ENCODE peak calls at places on chromosomes 2 and 18, in seven cellular contexts. I, V, R, M, O, N and T are unnamed samples.

GRCh38 chr2:239932881-239933735 is 92.0 kb downstream of the NDUFA10 start:
- DNase-seq in V (no peak), R (no peak), I (no peak), M (no peak), O (no peak), N (no peak), T (no peak)

GRCh38 chr2:126534508-126534907 is 121.5 kb upstream of the GYPC start:
- DNase-seq in I (no peak), M (no peak), R (no peak), V (no peak), N (no peak), O (no peak), T (no peak)

GRCh38 chr2:59297829-59298228 is 1056.7 kb upstream of the FANCL start:
- DNase-seq in M (no peak), N (no peak), I (no peak), R (no peak), O (no peak), V (no peak), T (no peak)

GRCh38 chr18:12026562-12026961 is 45.3 kb downstream of the IMPA2 start:
- DNase-seq in M (no peak), N (no peak), I (no peak), R (no peak), V (no peak), O (no peak), T (no peak)

GRCh38 chr2:241020629-241021190 is 22.3 kb downstream of the SNED1 start:
- DNase-seq in V (no peak), O (no peak), M (no peak), N (no peak), R (no peak), I (no peak), T (no peak)

GRCh38 chr2:166451451-166451850 is 42.6 kb downstream of the SCN7A start:
- DNase-seq in V (no peak), R (no peak), M (no peak), O (no peak), N (no peak), I (no peak), T (no peak)

GRCh38 chr18:48913201-48913600 is 37.6 kb downstream of the SMAD7 start:
- DNase-seq in V (no peak), N (no peak), I (no peak), R (no peak), M (no peak), O (no peak), T (peak)

GRCh38 chr2:199186226-199186864 is 271.4 kb downstream of the SATB2 start:
- DNase-seq in M (no peak), I (no peak), O (no peak), V (peak), R (no peak), N (no peak), T (no peak)

GRCh38 chr2:157899125-157899839 is 23.2 kb upstream of the ACVR1 start:
- DNase-seq in V (no peak), I (no peak), N (no peak), O (peak), M (no peak), R (no peak), T (no peak)

GRCh38 chr18:75208836-75209128 is 157 bp downstream of the PTGR3 start:
- DNase-seq in M (no peak), O (no peak), I (no peak), V (no peak), R (no peak), N (no peak), T (no peak)

GRCh38 chr2:32522770-32523169 is 105.1 kb upstream of the TTC27 start:
- DNase-seq in R (no peak), V (no peak), I (no peak), O (no peak), N (no peak), M (no peak), T (no peak)
- TF ChIP-seq JUND in R (no peak), V (no peak), I (no peak), O (no peak), N (no peak), M (no peak), T (no peak)

GRCh38 chr2:237601453-237602116 is 11.1 kb upstream of the RAB17 start:
- DNase-seq in M (no peak), N (no peak), V (no peak), O (no peak), I (no peak), R (peak), T (no peak)
- TF ChIP-seq JUND in M (no peak), N (no peak), V (no peak), O (no peak), I (no peak), R (no peak), T (no peak)

GRCh38 chr2:12227941-12228608 is 481.6 kb downstream of the LPIN1 start:
- DNase-seq in M (no peak), R (no peak), I (no peak), O (no peak), V (no peak), N (no peak), T (no peak)
- TF ChIP-seq JUND in M (peak), R (no peak), I (no peak), O (no peak), V (no peak), N (no peak), T (no peak)

DNA sequence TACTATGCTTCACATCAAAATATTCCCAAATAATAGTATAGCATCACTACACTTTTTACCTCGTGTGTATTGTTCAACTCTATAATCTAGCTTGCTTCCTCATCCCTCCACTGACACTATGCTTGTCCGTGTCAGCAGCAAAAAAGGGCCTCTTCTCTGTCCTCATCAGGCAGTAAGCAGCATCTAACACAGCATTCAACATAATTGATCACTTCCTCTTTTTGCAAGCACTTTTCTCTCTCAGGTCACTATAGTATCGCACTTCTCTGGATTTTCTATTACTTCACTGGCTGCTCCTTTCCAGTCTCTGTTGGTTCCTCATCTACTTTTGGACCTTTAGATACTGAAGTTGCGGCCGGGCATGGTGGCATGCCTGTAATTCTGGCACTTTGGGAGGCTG is 64.9 kb upstream of the ZSWIM2 start:
- DNase-seq in N (peak), I (no peak), V (no peak), O (no peak), M (no peak), R (no peak), T (no peak)
- TF ChIP-seq JUND in N (no peak), I (no peak), V (no peak), O (no peak), M (no peak), R (no peak), T (no peak)

GRCh38 chr2:118850901-118851268 is 3.4 kb upstream of the EN1 start:
- DNase-seq in M (no peak), V (no peak), R (no peak), N (no peak), I (no peak), O (no peak), T (no peak)
- TF ChIP-seq JUND in M (no peak), V (no peak), R (no peak), N (no peak), I (no peak), O (no peak), T (no peak)

GRCh38 chr2:221500501-221501209 is 71.4 kb downstream of the EPHA4 start:
- DNase-seq in R (no peak), M (no peak), I (no peak), V (no peak), N (no peak), O (no peak), T (no peak)
- TF ChIP-seq JUND in R (no peak), M (no peak), I (no peak), V (no peak), N (no peak), O (no peak), T (no peak)

GRCh38 chr2:66853585-66853984 is 418.7 kb downstream of the MEIS1 start:
- DNase-seq in I (no peak), R (no peak), N (no peak), V (no peak), M (no peak), O (no peak), T (no peak)

GRCh38 chr2:66850406-66850805 is 415.5 kb downstream of the MEIS1 start:
- DNase-seq in N (no peak), O (no peak), R (no peak), M (no peak), I (no peak), V (no peak), T (no peak)

GRCh38 chr2:66854304-66854703 is 419.4 kb downstream of the MEIS1 start:
- DNase-seq in I (no peak), O (no peak), R (no peak), M (no peak), V (no peak), N (no peak), T (no peak)

GRCh38 chr2:66849128-66849527 is 414.2 kb downstream of the MEIS1 start:
- DNase-seq in M (no peak), R (no peak), O (no peak), I (no peak), V (no peak), N (no peak), T (no peak)

DNA sequence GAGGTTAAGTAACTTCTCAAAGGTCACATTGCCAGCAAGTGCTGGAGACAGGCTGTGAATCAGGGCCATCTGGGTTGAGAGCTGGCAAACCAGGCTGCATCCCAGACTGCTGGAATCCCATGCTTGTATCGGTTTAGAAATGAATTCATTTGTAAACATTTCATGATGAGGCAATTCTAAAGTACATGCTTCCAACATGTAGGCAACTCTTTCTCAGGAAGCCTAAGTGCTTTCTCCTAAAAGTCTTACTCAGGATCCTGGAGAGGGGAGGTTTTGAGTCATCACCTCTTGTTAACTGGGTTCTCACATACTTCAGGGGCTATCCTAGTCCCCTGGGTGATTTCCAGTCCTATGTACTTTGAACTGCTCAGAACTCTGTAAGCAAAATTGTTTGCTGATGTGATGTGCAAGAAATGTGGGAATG is 416.5 kb downstream of the MEIS1 start:
- DNase-seq in V (no peak), N (no peak), O (no peak), I (no peak), M (no peak), R (peak), T (no peak)
- TF ChIP-seq JUND in V (no peak), N (no peak), O (no peak), I (no peak), M (no peak), R (no peak), T (no peak)

GRCh38 chr18:57927511-57927910 is 116.5 kb upstream of the NEDD4L start:
- DNase-seq in R (peak), O (no peak), M (no peak), N (no peak), I (no peak), V (no peak), T (no peak)

GRCh38 chr18:57930476-57930875 is 113.5 kb upstream of the NEDD4L start:
- DNase-seq in N (no peak), R (no peak), M (no peak), O (no peak), V (no peak), I (no peak), T (no peak)

GRCh38 chr18:57931038-57931437 is 113.0 kb upstream of the NEDD4L start:
- DNase-seq in N (no peak), M (no peak), O (no peak), R (no peak), I (no peak), V (no peak), T (no peak)

GRCh38 chr18:57929922-57930321 is 114.1 kb upstream of the NEDD4L start:
- DNase-seq in M (no peak), I (no peak), N (no peak), R (no peak), V (no peak), O (no peak), T (no peak)

DNA sequence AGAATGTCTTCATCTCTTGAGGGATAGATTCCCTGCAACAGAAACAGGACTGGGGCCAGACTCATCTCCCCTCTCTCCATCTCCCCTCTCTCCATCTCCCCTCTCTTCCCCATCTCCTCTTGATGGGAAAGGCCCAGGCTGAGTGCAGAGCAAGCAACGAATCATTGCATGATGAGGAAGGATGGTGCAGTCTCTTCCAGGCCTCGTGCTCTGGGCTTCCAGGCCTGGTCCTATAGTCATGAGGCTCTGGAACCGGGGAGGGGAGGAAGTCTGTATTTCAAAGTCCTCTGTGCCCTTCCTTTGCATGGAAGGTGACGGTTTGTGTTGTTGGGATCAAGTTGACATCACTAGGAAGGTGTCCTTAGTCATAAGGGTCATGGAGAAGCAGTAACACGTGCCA is 115.6 kb upstream of the NEDD4L start:
- DNase-seq in N (no peak), R (no peak), I (no peak), O (no peak), V (no peak), M (no peak), T (no peak)
- TF ChIP-seq JUND in N (no peak), R (no peak), I (no peak), O (no peak), V (no peak), M (no peak), T (no peak)

GRCh38 chr18:35729971-35730668 is 148.6 kb downstream of the GALNT1 start:
- DNase-seq in M (no peak), O (no peak), N (no peak), V (no peak), I (no peak), R (no peak), T (no peak)

GRCh38 chr18:35732652-35733051 is 151.1 kb downstream of the GALNT1 start:
- DNase-seq in O (no peak), R (no peak), V (no peak), M (no peak), N (no peak), I (no peak), T (no peak)

GRCh38 chr18:35732134-35732533 is 150.6 kb downstream of the GALNT1 start:
- DNase-seq in M (no peak), I (no peak), O (no peak), N (no peak), V (no peak), R (no peak), T (no peak)

GRCh38 chr18:35728676-35729075 is 147.1 kb downstream of the GALNT1 start:
- DNase-seq in M (no peak), I (no peak), N (no peak), R (no peak), O (no peak), V (no peak), T (no peak)

DNA sequence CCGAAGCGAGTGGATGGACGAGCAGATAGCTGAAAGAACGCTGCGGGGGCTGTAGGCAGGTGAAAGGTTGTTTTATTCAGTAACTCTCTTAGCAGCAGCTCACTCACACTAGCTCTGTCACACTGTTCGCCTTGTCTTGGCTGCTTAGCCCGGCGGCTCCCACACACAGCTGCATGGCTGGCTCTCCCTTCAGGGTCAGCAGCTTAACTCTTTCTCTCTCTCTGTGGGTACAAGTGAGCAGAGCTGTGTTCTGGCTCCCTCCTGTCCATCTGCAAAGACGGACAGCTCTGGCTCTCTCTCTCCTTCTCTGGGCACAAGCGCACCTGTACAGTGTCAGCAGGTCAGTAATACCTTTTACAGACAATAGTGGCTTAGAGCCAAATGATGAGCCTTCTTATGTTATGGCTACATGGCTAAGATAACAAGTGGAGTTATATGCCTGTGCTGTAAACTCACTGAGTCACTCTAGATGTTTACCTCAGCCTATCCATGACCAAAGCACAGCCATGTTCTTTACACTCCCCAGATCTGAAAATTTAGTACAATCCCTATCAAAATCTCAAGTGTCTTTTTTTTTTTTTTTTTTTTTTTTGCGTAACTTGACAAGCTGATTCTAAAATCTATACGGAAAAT is 149.3 kb downstream of the GALNT1 start:
- DNase-seq in I (no peak), V (no peak), O (no peak), N (no peak), M (no peak), R (peak), T (no peak)
- TF ChIP-seq JUND in I (no peak), V (no peak), O (peak), N (no peak), M (no peak), R (no peak), T (no peak)

GRCh38 chr2:20616341-20616871 is 34.5 kb downstream of the HS1BP3 start:
- DNase-seq in V (no peak), I (no peak), N (no peak), R (no peak), O (no peak), M (no peak), T (no peak)
- TF ChIP-seq JUND in V (no peak), I (no peak), N (no peak), R (no peak), O (no peak), M (no peak), T (no peak)